ENCODE peak calls at places on chromosomes 4 and X, in four cellular contexts. One of them, this sample, is unnamed.

GRCh38 chrX:150255441-150256296 is 107.4 kb upstream of the MAMLD1 start:
- DNase-seq in DMS53: no peak
- DNase-seq in activated T-helper 1 cell treated with Interleukin-2 at 50 U/mL for 16 hours: no peak
- DNase-seq in AG04450: no peak
- DNase-seq in this sample: no peak

GRCh38 chr4:113674251-113674650 is 87.3 kb downstream of the CAMK2D start:
- DNase-seq in DMS53: peak
- DNase-seq in activated T-helper 1 cell treated with Interleukin-2 at 50 U/mL for 16 hours: no peak
- DNase-seq in AG04450: no peak
- DNase-seq in this sample: no peak

GRCh38 chr4:53376900-53377299 is 541 bp upstream of the FIP1L1 start:
- DNase-seq in DMS53: peak
- DNase-seq in activated T-helper 1 cell treated with Interleukin-2 at 50 U/mL for 16 hours: no peak
- DNase-seq in AG04450: no peak
- DNase-seq in this sample: no peak

GRCh38 chr4:73415807-73416238 is 11.7 kb downstream of the ALB start:
- DNase-seq in DMS53: no peak
- DNase-seq in activated T-helper 1 cell treated with Interleukin-2 at 50 U/mL for 16 hours: no peak
- DNase-seq in AG04450: no peak
- DNase-seq in this sample: no peak

GRCh38 chrX:78103001-78103634 is 930 bp upstream of the PGK1 start:
- DNase-seq in DMS53: no peak
- DNase-seq in activated T-helper 1 cell treated with Interleukin-2 at 50 U/mL for 16 hours: no peak
- DNase-seq in AG04450: no peak
- DNase-seq in this sample: no peak

GRCh38 chr4:168636506-168637176 is 139.8 kb downstream of the PALLD start:
- DNase-seq in DMS53: no peak
- DNase-seq in activated T-helper 1 cell treated with Interleukin-2 at 50 U/mL for 16 hours: no peak
- DNase-seq in AG04450: no peak
- DNase-seq in this sample: no peak

GRCh38 chrX:18961686-18962085 is 22.2 kb downstream of the PHKA2 start:
- DNase-seq in DMS53: no peak
- DNase-seq in activated T-helper 1 cell treated with Interleukin-2 at 50 U/mL for 16 hours: no peak
- DNase-seq in AG04450: no peak
- DNase-seq in this sample: no peak

GRCh38 chrX:150446151-150446550 is 83.0 kb downstream of the MAMLD1 start:
- DNase-seq in DMS53: no peak
- DNase-seq in activated T-helper 1 cell treated with Interleukin-2 at 50 U/mL for 16 hours: no peak
- DNase-seq in AG04450: no peak
- DNase-seq in this sample: no peak

GRCh38 chr4:108619372-108620100 is 840 bp upstream of the RPL34 start:
- DNase-seq in DMS53: no peak
- DNase-seq in activated T-helper 1 cell treated with Interleukin-2 at 50 U/mL for 16 hours: peak
- DNase-seq in AG04450: no peak
- DNase-seq in this sample: no peak

GRCh38 chr4:5524900-5525299 is 183.5 kb downstream of the EVC2 start:
- DNase-seq in DMS53: peak
- DNase-seq in activated T-helper 1 cell treated with Interleukin-2 at 50 U/mL for 16 hours: no peak
- DNase-seq in AG04450: no peak
- DNase-seq in this sample: no peak

GRCh38 chr4:38805530-38806145 is 1.0 kb upstream of the TLR1 start:
- DNase-seq in DMS53: no peak
- DNase-seq in activated T-helper 1 cell treated with Interleukin-2 at 50 U/mL for 16 hours: no peak
- DNase-seq in AG04450: no peak
- DNase-seq in this sample: no peak

GRCh38 chr4:26858035-26858918 is 2.4 kb upstream of the STIM2 start:
- DNase-seq in DMS53: peak
- DNase-seq in activated T-helper 1 cell treated with Interleukin-2 at 50 U/mL for 16 hours: no peak
- DNase-seq in AG04450: no peak
- DNase-seq in this sample: no peak

GRCh38 chrX:134752558-134752957 is 94.3 kb upstream of the PLAC1 start:
- DNase-seq in DMS53: no peak
- DNase-seq in activated T-helper 1 cell treated with Interleukin-2 at 50 U/mL for 16 hours: no peak
- DNase-seq in AG04450: no peak
- DNase-seq in this sample: no peak

GRCh38 chr4:100357542-100357941 is 160.3 kb downstream of the EMCN start:
- DNase-seq in DMS53: peak
- DNase-seq in activated T-helper 1 cell treated with Interleukin-2 at 50 U/mL for 16 hours: no peak
- DNase-seq in AG04450: no peak
- DNase-seq in this sample: no peak

GRCh38 chr4:120843840-120844527 is 78.5 kb downstream of the PRDM5 start:
- DNase-seq in DMS53: peak
- DNase-seq in activated T-helper 1 cell treated with Interleukin-2 at 50 U/mL for 16 hours: no peak
- DNase-seq in AG04450: no peak
- DNase-seq in this sample: no peak

GRCh38 chr4:184268574-184269160 is 51.0 kb upstream of the ENPP6 start:
- DNase-seq in DMS53: peak
- DNase-seq in activated T-helper 1 cell treated with Interleukin-2 at 50 U/mL for 16 hours: no peak
- DNase-seq in AG04450: no peak
- DNase-seq in this sample: no peak

GRCh38 chrX:120660638-120661037 is 30.8 kb upstream of the C1GALT1C1 start:
- DNase-seq in DMS53: no peak
- DNase-seq in activated T-helper 1 cell treated with Interleukin-2 at 50 U/mL for 16 hours: no peak
- DNase-seq in AG04450: no peak
- DNase-seq in this sample: no peak

GRCh38 chrX:120251471-120252011 is 929 bp downstream of the ZBTB33 start:
- DNase-seq in DMS53: peak
- DNase-seq in activated T-helper 1 cell treated with Interleukin-2 at 50 U/mL for 16 hours: no peak
- DNase-seq in AG04450: no peak
- DNase-seq in this sample: no peak

GRCh38 chrX:67604979-67605703 is 61.3 kb downstream of the AR start:
- DNase-seq in DMS53: no peak
- DNase-seq in activated T-helper 1 cell treated with Interleukin-2 at 50 U/mL for 16 hours: no peak
- DNase-seq in AG04450: peak
- DNase-seq in this sample: peak

GRCh38 chr4:26191353-26191752 is 129.5 kb upstream of the RBPJ start:
- DNase-seq in DMS53: peak
- DNase-seq in activated T-helper 1 cell treated with Interleukin-2 at 50 U/mL for 16 hours: no peak
- DNase-seq in AG04450: no peak
- DNase-seq in this sample: no peak

GRCh38 chrX:38375888-38376287 is 23.5 kb downstream of the OTC start:
- DNase-seq in DMS53: peak
- DNase-seq in activated T-helper 1 cell treated with Interleukin-2 at 50 U/mL for 16 hours: no peak
- DNase-seq in AG04450: no peak
- DNase-seq in this sample: no peak

GRCh38 chr4:38598489-38598888 is 65.5 kb upstream of the KLF3 start:
- DNase-seq in DMS53: no peak
- DNase-seq in activated T-helper 1 cell treated with Interleukin-2 at 50 U/mL for 16 hours: no peak
- DNase-seq in AG04450: no peak
- DNase-seq in this sample: no peak

GRCh38 chr4:142405021-142405991 is 440.8 kb downstream of the INPP4B start:
- DNase-seq in DMS53: peak
- DNase-seq in activated T-helper 1 cell treated with Interleukin-2 at 50 U/mL for 16 hours: peak
- DNase-seq in AG04450: no peak
- DNase-seq in this sample: peak

GRCh38 chr4:124913237-124913636 is 200.7 kb upstream of the ANKRD50 start:
- DNase-seq in DMS53: no peak
- DNase-seq in activated T-helper 1 cell treated with Interleukin-2 at 50 U/mL for 16 hours: no peak
- DNase-seq in AG04450: no peak
- DNase-seq in this sample: no peak

GRCh38 chr4:146202665-146203064 is 11.7 kb upstream of the REELD1 start:
- DNase-seq in DMS53: no peak
- DNase-seq in activated T-helper 1 cell treated with Interleukin-2 at 50 U/mL for 16 hours: no peak
- DNase-seq in AG04450: no peak
- DNase-seq in this sample: no peak

GRCh38 chrX:23616361-23616760 is 50.9 kb upstream of the PRDX4 start:
- DNase-seq in DMS53: peak
- DNase-seq in activated T-helper 1 cell treated with Interleukin-2 at 50 U/mL for 16 hours: no peak
- DNase-seq in AG04450: no peak
- DNase-seq in this sample: peak

GRCh38 chr4:108846568-108846967 is 83.7 kb upstream of the ETNPPL start:
- DNase-seq in DMS53: no peak
- DNase-seq in activated T-helper 1 cell treated with Interleukin-2 at 50 U/mL for 16 hours: no peak
- DNase-seq in AG04450: no peak
- DNase-seq in this sample: no peak

GRCh38 chr4:118888666-118889312 is at the start of gene SYNPO2:
- DNase-seq in DMS53: peak
- DNase-seq in activated T-helper 1 cell treated with Interleukin-2 at 50 U/mL for 16 hours: no peak
- DNase-seq in AG04450: peak
- DNase-seq in this sample: peak

GRCh38 chrX:75609361-75609760 is 86.5 kb upstream of the ZDHHC15 start:
- DNase-seq in DMS53: no peak
- DNase-seq in activated T-helper 1 cell treated with Interleukin-2 at 50 U/mL for 16 hours: no peak
- DNase-seq in AG04450: no peak
- DNase-seq in this sample: no peak

GRCh38 chr4:6641164-6641970 is 882 bp downstream of the MRFAP1 start:
- DNase-seq in DMS53: peak
- DNase-seq in activated T-helper 1 cell treated with Interleukin-2 at 50 U/mL for 16 hours: peak
- DNase-seq in AG04450: no peak
- DNase-seq in this sample: no peak

GRCh38 chrX:136608295-136608933 is 39.5 kb upstream of the CD40LG start:
- DNase-seq in DMS53: peak
- DNase-seq in activated T-helper 1 cell treated with Interleukin-2 at 50 U/mL for 16 hours: peak
- DNase-seq in AG04450: no peak
- DNase-seq in this sample: no peak

GRCh38 chr4:177403746-177404145 is 38.5 kb downstream of the AGA start:
- DNase-seq in DMS53: no peak
- DNase-seq in activated T-helper 1 cell treated with Interleukin-2 at 50 U/mL for 16 hours: no peak
- DNase-seq in AG04450: no peak
- DNase-seq in this sample: no peak

GRCh38 chr4:148288448-148288847 is 153.8 kb downstream of the NR3C2 start:
- DNase-seq in DMS53: no peak
- DNase-seq in activated T-helper 1 cell treated with Interleukin-2 at 50 U/mL for 16 hours: no peak
- DNase-seq in AG04450: no peak
- DNase-seq in this sample: no peak

GRCh38 chr4:45063701-45064100 is 337.3 kb upstream of the GNPDA2 start:
- DNase-seq in DMS53: no peak
- DNase-seq in activated T-helper 1 cell treated with Interleukin-2 at 50 U/mL for 16 hours: no peak
- DNase-seq in AG04450: no peak
- DNase-seq in this sample: no peak